ENCODE peak calls at places on chromosomes 12 and 14, in nine cellular contexts. V is NCI-H460; A is NB4; O is RWPE1; Y is HS-5; X is NCI-H1105 treated with DMSO at 0.1 percent for 48 hours; R is amniotic stem cell; T is stimulated activated CD4-positive, alpha-beta T cell treated with anti-CD3 and anti-CD28 coated beads, Interleukin-15, amount 100 ng/mL, for 24 hours; Z is fibroblast of lung. L is an unnamed sample.

GRCh38 chr12:24661657-24662096 is 287.2 kb downstream of the BCAT1 start:
- DNase-seq in V (no peak), Z (peak; percentile 98), Y (peak; percentile 32), X (no peak), A (peak; percentile 54), O (no peak), R (no peak), T (no peak), L (no peak)

GRCh38 chr12:29158364-29158763 is 9.3 kb downstream of the FAR2 start:
- DNase-seq in A (peak; percentile 88), T (no peak), R (no peak), V (no peak), X (no peak), Z (no peak), Y (no peak), O (no peak), L (no peak)

GRCh38 chr12:131047789-131048610 is 94.3 kb downstream of the ADGRD1 start:
- DNase-seq in R (no peak), A (no peak), T (no peak), Y (no peak), V (no peak), O (no peak), X (no peak), Z (no peak), L (no peak)

GRCh38 chr12:115926037-115926670 is 351.3 kb downstream of the MED13L start:
- DNase-seq in Z (no peak), R (no peak), Y (no peak), A (no peak), T (no peak), O (no peak), X (no peak), V (no peak), L (no peak)

GRCh38 chr14:99213603-99214002 is 58.4 kb downstream of the BCL11B start:
- DNase-seq in X (no peak), T (peak; percentile 58), V (no peak), A (no peak), Y (no peak), R (no peak), Z (no peak), O (no peak), L (no peak)

GRCh38 chr14:104431351-104431928 is 148.1 kb upstream of the C14orf180 start:
- DNase-seq in O (no peak), R (no peak), A (no peak), T (no peak), Z (no peak), V (no peak), X (no peak), Y (no peak), L (no peak)

GRCh38 chr12:75656650-75657049 is 145.2 kb upstream of the KRR1 start:
- DNase-seq in V (peak; percentile 67), X (no peak), Y (peak; percentile 85), A (no peak), Z (peak; percentile 82), T (no peak), R (peak; percentile 75), O (peak; percentile 91), L (no peak)

GRCh38 chr12:105357162-105357691 is 26.7 kb downstream of the C12orf75 start:
- DNase-seq in Z (no peak), X (no peak), V (no peak), T (no peak), Y (no peak), O (peak; percentile 6), R (no peak), A (no peak), L (no peak)

GRCh38 chr12:110338754-110339153 is 57.7 kb downstream of the ATP2A2 start:
- DNase-seq in Z (peak; percentile 28), T (no peak), R (no peak), A (peak; percentile 67), Y (no peak), V (no peak), X (peak; percentile 10), O (no peak), L (no peak)

GRCh38 chr12:53737951-53738833 is 10.9 kb upstream of the CALCOCO1 start:
- DNase-seq in T (peak; percentile 61), R (no peak), A (no peak), O (no peak), V (no peak), Z (no peak), Y (no peak), X (no peak), L (no peak)

L was measured in vagina.